ENCODE peak calls at places on chromosomes 6 and 20, in four cellular contexts. One of them, this sample, is unnamed.

GRCh38 chr6:108463789-108464188 is 96.9 kb upstream of the FOXO3 start:
- DNase-seq in stimulated activated CD4-positive, alpha-beta T cell treated with anti-CD3 and anti-CD28 coated beads, Interleukin-1b, Interleukin-23, amount 100 ng/mL, for 24 hours: no peak
- DNase-seq in kidney epithelial cell: no peak
- DNase-seq in NCI-H1105 treated with DMSO at 0.1 percent for 48 hours: no peak
- DNase-seq in this sample: no peak

GRCh38 chr20:11544029-11544678 is 373.5 kb upstream of the BTBD3 start:
- DNase-seq in stimulated activated CD4-positive, alpha-beta T cell treated with anti-CD3 and anti-CD28 coated beads, Interleukin-1b, Interleukin-23, amount 100 ng/mL, for 24 hours: no peak
- DNase-seq in kidney epithelial cell: peak; percentile 16
- DNase-seq in NCI-H1105 treated with DMSO at 0.1 percent for 48 hours: peak; percentile 55
- DNase-seq in this sample: peak; percentile 46

GRCh38 chr6:36314221-36315014 is 22.3 kb downstream of the BNIP5 start:
- DNase-seq in stimulated activated CD4-positive, alpha-beta T cell treated with anti-CD3 and anti-CD28 coated beads, Interleukin-1b, Interleukin-23, amount 100 ng/mL, for 24 hours: no peak
- DNase-seq in kidney epithelial cell: peak; percentile 35
- DNase-seq in NCI-H1105 treated with DMSO at 0.1 percent for 48 hours: no peak
- DNase-seq in this sample: no peak

GRCh38 chr6:81204741-81205140 is 547.7 kb downstream of the TENT5A start:
- DNase-seq in stimulated activated CD4-positive, alpha-beta T cell treated with anti-CD3 and anti-CD28 coated beads, Interleukin-1b, Interleukin-23, amount 100 ng/mL, for 24 hours: no peak
- DNase-seq in kidney epithelial cell: no peak
- DNase-seq in NCI-H1105 treated with DMSO at 0.1 percent for 48 hours: peak; percentile 62
- DNase-seq in this sample: no peak

GRCh38 chr20:17710379-17711305 is 10.9 kb downstream of the BANF2 start:
- DNase-seq in stimulated activated CD4-positive, alpha-beta T cell treated with anti-CD3 and anti-CD28 coated beads, Interleukin-1b, Interleukin-23, amount 100 ng/mL, for 24 hours: no peak
- DNase-seq in kidney epithelial cell: no peak
- DNase-seq in NCI-H1105 treated with DMSO at 0.1 percent for 48 hours: no peak
- DNase-seq in this sample: no peak

GRCh38 chr6:4164043-4164442 is 28.7 kb upstream of the ECI2 start:
- DNase-seq in stimulated activated CD4-positive, alpha-beta T cell treated with anti-CD3 and anti-CD28 coated beads, Interleukin-1b, Interleukin-23, amount 100 ng/mL, for 24 hours: no peak
- DNase-seq in kidney epithelial cell: no peak
- DNase-seq in NCI-H1105 treated with DMSO at 0.1 percent for 48 hours: no peak
- DNase-seq in this sample: no peak

GRCh38 chr6:17656092-17656491 is 50.6 kb downstream of the NUP153 start:
- DNase-seq in stimulated activated CD4-positive, alpha-beta T cell treated with anti-CD3 and anti-CD28 coated beads, Interleukin-1b, Interleukin-23, amount 100 ng/mL, for 24 hours: no peak
- DNase-seq in kidney epithelial cell: no peak
- DNase-seq in NCI-H1105 treated with DMSO at 0.1 percent for 48 hours: no peak
- DNase-seq in this sample: no peak

GRCh38 chr6:140871911-140872310 is 1260.8 kb upstream of the GJE1 start:
- DNase-seq in stimulated activated CD4-positive, alpha-beta T cell treated with anti-CD3 and anti-CD28 coated beads, Interleukin-1b, Interleukin-23, amount 100 ng/mL, for 24 hours: no peak
- DNase-seq in kidney epithelial cell: no peak
- DNase-seq in NCI-H1105 treated with DMSO at 0.1 percent for 48 hours: no peak
- DNase-seq in this sample: no peak

GRCh38 chr6:43297644-43298564 is at the start of gene SLC22A7:
- DNase-seq in stimulated activated CD4-positive, alpha-beta T cell treated with anti-CD3 and anti-CD28 coated beads, Interleukin-1b, Interleukin-23, amount 100 ng/mL, for 24 hours: no peak
- DNase-seq in kidney epithelial cell: no peak
- DNase-seq in NCI-H1105 treated with DMSO at 0.1 percent for 48 hours: no peak
- DNase-seq in this sample: no peak

GRCh38 chr6:125791151-125791819 is 525 bp downstream of the NCOA7 start:
- DNase-seq in stimulated activated CD4-positive, alpha-beta T cell treated with anti-CD3 and anti-CD28 coated beads, Interleukin-1b, Interleukin-23, amount 100 ng/mL, for 24 hours: no peak
- DNase-seq in kidney epithelial cell: no peak
- DNase-seq in NCI-H1105 treated with DMSO at 0.1 percent for 48 hours: peak; percentile 75
- DNase-seq in this sample: no peak

GRCh38 chr6:68777956-68778355 is 142.9 kb downstream of the ADGRB3 start:
- DNase-seq in stimulated activated CD4-positive, alpha-beta T cell treated with anti-CD3 and anti-CD28 coated beads, Interleukin-1b, Interleukin-23, amount 100 ng/mL, for 24 hours: no peak
- DNase-seq in kidney epithelial cell: no peak
- DNase-seq in NCI-H1105 treated with DMSO at 0.1 percent for 48 hours: peak; percentile 96
- DNase-seq in this sample: no peak

GRCh38 chr6:16146527-16146955 is 17.7 kb downstream of the MYLIP start:
- DNase-seq in stimulated activated CD4-positive, alpha-beta T cell treated with anti-CD3 and anti-CD28 coated beads, Interleukin-1b, Interleukin-23, amount 100 ng/mL, for 24 hours: no peak
- DNase-seq in kidney epithelial cell: no peak
- DNase-seq in NCI-H1105 treated with DMSO at 0.1 percent for 48 hours: peak; percentile 94
- DNase-seq in this sample: no peak

GRCh38 chr20:50285376-50286173 is 94.9 kb downstream of the CEBPB start:
- DNase-seq in stimulated activated CD4-positive, alpha-beta T cell treated with anti-CD3 and anti-CD28 coated beads, Interleukin-1b, Interleukin-23, amount 100 ng/mL, for 24 hours: no peak
- DNase-seq in kidney epithelial cell: no peak
- DNase-seq in NCI-H1105 treated with DMSO at 0.1 percent for 48 hours: no peak
- DNase-seq in this sample: no peak

GRCh38 chr20:53960586-53961386 is 109.6 kb downstream of the BCAS1 start:
- DNase-seq in stimulated activated CD4-positive, alpha-beta T cell treated with anti-CD3 and anti-CD28 coated beads, Interleukin-1b, Interleukin-23, amount 100 ng/mL, for 24 hours: no peak
- DNase-seq in kidney epithelial cell: no peak
- DNase-seq in NCI-H1105 treated with DMSO at 0.1 percent for 48 hours: no peak
- DNase-seq in this sample: peak; percentile 56

GRCh38 chr20:7106910-7107309 is 339.4 kb downstream of the BMP2 start:
- DNase-seq in stimulated activated CD4-positive, alpha-beta T cell treated with anti-CD3 and anti-CD28 coated beads, Interleukin-1b, Interleukin-23, amount 100 ng/mL, for 24 hours: no peak
- DNase-seq in kidney epithelial cell: no peak
- DNase-seq in NCI-H1105 treated with DMSO at 0.1 percent for 48 hours: no peak
- DNase-seq in this sample: no peak

GRCh38 chr6:50353603-50354002 is 303.9 kb upstream of the DEFB112 start:
- DNase-seq in stimulated activated CD4-positive, alpha-beta T cell treated with anti-CD3 and anti-CD28 coated beads, Interleukin-1b, Interleukin-23, amount 100 ng/mL, for 24 hours: no peak
- DNase-seq in kidney epithelial cell: no peak
- DNase-seq in NCI-H1105 treated with DMSO at 0.1 percent for 48 hours: no peak
- DNase-seq in this sample: no peak

GRCh38 chr6:127178746-127179145 is 60.3 kb downstream of the RSPO3 start:
- DNase-seq in stimulated activated CD4-positive, alpha-beta T cell treated with anti-CD3 and anti-CD28 coated beads, Interleukin-1b, Interleukin-23, amount 100 ng/mL, for 24 hours: no peak
- DNase-seq in kidney epithelial cell: no peak
- DNase-seq in NCI-H1105 treated with DMSO at 0.1 percent for 48 hours: no peak
- DNase-seq in this sample: no peak

GRCh38 chr6:51349866-51350265 is 531.2 kb downstream of the TFAP2B start:
- DNase-seq in stimulated activated CD4-positive, alpha-beta T cell treated with anti-CD3 and anti-CD28 coated beads, Interleukin-1b, Interleukin-23, amount 100 ng/mL, for 24 hours: no peak
- DNase-seq in kidney epithelial cell: no peak
- DNase-seq in NCI-H1105 treated with DMSO at 0.1 percent for 48 hours: no peak
- DNase-seq in this sample: no peak

GRCh38 chr6:145544514-145544913 is 190.8 kb downstream of the EPM2A start:
- DNase-seq in stimulated activated CD4-positive, alpha-beta T cell treated with anti-CD3 and anti-CD28 coated beads, Interleukin-1b, Interleukin-23, amount 100 ng/mL, for 24 hours: no peak
- DNase-seq in kidney epithelial cell: no peak
- DNase-seq in NCI-H1105 treated with DMSO at 0.1 percent for 48 hours: no peak
- DNase-seq in this sample: no peak

GRCh38 chr6:27505209-27506027 is 32.5 kb upstream of the ZNF184 start:
- DNase-seq in stimulated activated CD4-positive, alpha-beta T cell treated with anti-CD3 and anti-CD28 coated beads, Interleukin-1b, Interleukin-23, amount 100 ng/mL, for 24 hours: no peak
- DNase-seq in kidney epithelial cell: no peak
- DNase-seq in NCI-H1105 treated with DMSO at 0.1 percent for 48 hours: peak; percentile 78
- DNase-seq in this sample: peak; percentile 38

GRCh38 chr20:33005132-33005566 is 916 bp upstream of the SUN5 start:
- DNase-seq in stimulated activated CD4-positive, alpha-beta T cell treated with anti-CD3 and anti-CD28 coated beads, Interleukin-1b, Interleukin-23, amount 100 ng/mL, for 24 hours: no peak
- DNase-seq in kidney epithelial cell: no peak
- DNase-seq in NCI-H1105 treated with DMSO at 0.1 percent for 48 hours: no peak
- DNase-seq in this sample: no peak

GRCh38 chr20:57655812-57656161 is 35.6 kb upstream of the ZBP1 start:
- DNase-seq in stimulated activated CD4-positive, alpha-beta T cell treated with anti-CD3 and anti-CD28 coated beads, Interleukin-1b, Interleukin-23, amount 100 ng/mL, for 24 hours: no peak
- DNase-seq in kidney epithelial cell: no peak
- DNase-seq in NCI-H1105 treated with DMSO at 0.1 percent for 48 hours: no peak
- DNase-seq in this sample: no peak

This sample was measured in epithelial cell of proximal tubule.